ENCODE peak calls at places on chromosome 5, in six cellular contexts. T is SK-N-SH, G is HCT116, H is H1, J is HepG2, S is GM12878. U is an unnamed sample.

GRCh38 chr5:28576022-28576421 is 1537.6 kb upstream of the CDH9 start:
- DNase-seq in G (no peak), H (no peak), S (no peak), T (no peak), J (peak; percentile 5), U (peak; percentile 68)

GRCh38 chr5:63687854-63688253 is 274.4 kb downstream of the HTR1A start:
- DNase-seq in G (no peak), H (no peak), J (no peak), T (no peak), S (no peak), U (no peak)

GRCh38 chr5:142156839-142157463 is 48.4 kb downstream of the NDFIP1 start:
- DNase-seq in H (no peak), J (no peak), G (no peak), T (no peak), S (no peak), U (no peak)

GRCh38 chr5:1874820-1875219 is 7.9 kb downstream of the IRX4 start:
- DNase-seq in T (no peak), J (no peak), G (no peak), H (no peak), S (no peak), U (no peak)

GRCh38 chr5:143234162-143234842 is 169.2 kb downstream of the NR3C1 start:
- DNase-seq in J (peak; percentile 72), G (no peak), T (no peak), H (no peak), S (no peak), U (no peak)

GRCh38 chr5:1007681-1008450 is 736 bp upstream of the NKD2 start:
- DNase-seq in H (peak; percentile 44), J (no peak), G (no peak), S (no peak), T (no peak), U (no peak)

GRCh38 chr5:73596705-73597328 is 29.2 kb upstream of the ARHGEF28 start:
- DNase-seq in J (peak; percentile 60), H (peak; percentile 57), T (peak; percentile 16), G (peak; percentile 56), S (no peak), U (no peak)

GRCh38 chr5:113321266-113321665 is 113.5 kb downstream of the TSSK1B start:
- DNase-seq in J (no peak), S (no peak), H (no peak), T (no peak), G (no peak), U (no peak)

GRCh38 chr5:34570721-34571379 is 85.3 kb upstream of the RAI14 start:
- DNase-seq in S (no peak), T (no peak), J (no peak), G (no peak), H (no peak), U (no peak)

GRCh38 chr5:100406640-100407039 is 128.5 kb upstream of the FAM174A start:
- DNase-seq in H (no peak), G (no peak), T (no peak), S (no peak), J (no peak), U (no peak)

GRCh38 chr5:4374866-4375265 is 765.3 kb upstream of the ADAMTS16 start:
- DNase-seq in J (no peak), T (no peak), S (no peak), H (no peak), G (no peak), U (no peak)

GRCh38 chr5:54103871-54104270 is 206.5 kb downstream of the ARL15 start:
- DNase-seq in H (no peak), S (no peak), T (no peak), J (no peak), G (no peak), U (no peak)

GRCh38 chr5:38451372-38451735 is 105.1 kb downstream of the LIFR start:
- DNase-seq in G (no peak), J (no peak), S (no peak), T (no peak), H (peak; percentile 28), U (no peak)

GRCh38 chr5:55440188-55440646 is 94.5 kb downstream of the PLPP1 start:
- DNase-seq in H (no peak), J (no peak), T (peak; percentile 30), G (no peak), S (no peak), U (no peak)

GRCh38 chr5:174505621-174506020 is 218.8 kb upstream of the MSX2 start:
- DNase-seq in J (no peak), T (no peak), G (no peak), H (no peak), S (no peak), U (no peak)

GRCh38 chr5:33433303-33434255 is 7.2 kb upstream of the TARS1 start:
- DNase-seq in G (no peak), S (no peak), T (no peak), H (no peak), J (no peak), U (no peak)

GRCh38 chr5:41869150-41869738 is 981 bp downstream of the OXCT1 start:
- DNase-seq in T (peak; percentile 69), G (no peak), S (no peak), J (no peak), H (no peak), U (no peak)

GRCh38 chr5:32928761-32929160 is 217.6 kb downstream of the NPR3 start:
- DNase-seq in T (no peak), S (no peak), J (no peak), G (no peak), H (no peak), U (no peak)

GRCh38 chr5:166164211-166164610 is 2127.2 kb upstream of the WWC1 start:
- DNase-seq in S (no peak), G (no peak), J (no peak), H (no peak), T (no peak), U (no peak)

GRCh38 chr5:166166071-166166470 is 2125.4 kb upstream of the WWC1 start:
- DNase-seq in H (no peak), S (no peak), G (no peak), T (no peak), J (no peak), U (no peak)

GRCh38 chr5:166165600-166165999 is 2125.8 kb upstream of the WWC1 start:
- DNase-seq in T (no peak), J (no peak), H (no peak), G (no peak), S (no peak), U (peak; percentile 39)
- TF ChIP-seq JUND in T (no peak), J (no peak), H (no peak), G (no peak), S (no peak), U (no peak)

GRCh38 chr5:7565559-7565958 is 169.6 kb downstream of the ADCY2 start:
- DNase-seq in T (no peak), S (no peak), J (no peak), H (no peak), G (no peak), U (no peak)
- TF ChIP-seq JUND in T (no peak), S (no peak), J (no peak), H (no peak), G (no peak), U (no peak)

GRCh38 chr5:80688648-80689420 is 34.1 kb upstream of the DHFR start:
- DNase-seq in G (no peak), H (no peak), S (no peak), T (no peak), J (no peak), U (no peak)

GRCh38 chr5:80686757-80687156 is 32.0 kb upstream of the DHFR start:
- DNase-seq in J (peak; percentile 6), T (no peak), G (peak; percentile 2), S (no peak), H (no peak), U (no peak)

DNA sequence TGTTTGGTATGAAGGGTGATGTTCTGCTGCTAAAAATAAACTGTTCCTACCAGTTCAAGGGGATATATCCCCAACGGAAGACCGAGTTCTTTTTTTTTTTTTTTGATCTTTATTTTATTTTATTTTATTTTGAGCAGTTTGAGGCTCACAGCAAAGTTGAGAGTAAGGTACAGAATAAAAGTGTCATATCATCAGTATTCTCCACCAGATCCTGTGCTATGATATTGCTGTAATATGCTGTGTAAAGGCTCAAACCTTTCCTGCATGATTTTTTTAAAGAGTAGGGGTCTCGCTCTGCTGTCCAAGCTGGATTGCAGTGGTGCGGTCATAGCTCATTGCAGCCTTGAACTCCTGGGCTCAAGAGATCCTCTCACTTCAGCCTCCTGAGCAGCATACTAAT is 34.8 kb upstream of the DHFR start:
- DNase-seq in H (no peak), G (no peak), J (no peak), S (no peak), T (no peak), U (no peak)
- TF ChIP-seq JUND in H (no peak), G (no peak), J (no peak), S (no peak), T (no peak), U (no peak)

DNA sequence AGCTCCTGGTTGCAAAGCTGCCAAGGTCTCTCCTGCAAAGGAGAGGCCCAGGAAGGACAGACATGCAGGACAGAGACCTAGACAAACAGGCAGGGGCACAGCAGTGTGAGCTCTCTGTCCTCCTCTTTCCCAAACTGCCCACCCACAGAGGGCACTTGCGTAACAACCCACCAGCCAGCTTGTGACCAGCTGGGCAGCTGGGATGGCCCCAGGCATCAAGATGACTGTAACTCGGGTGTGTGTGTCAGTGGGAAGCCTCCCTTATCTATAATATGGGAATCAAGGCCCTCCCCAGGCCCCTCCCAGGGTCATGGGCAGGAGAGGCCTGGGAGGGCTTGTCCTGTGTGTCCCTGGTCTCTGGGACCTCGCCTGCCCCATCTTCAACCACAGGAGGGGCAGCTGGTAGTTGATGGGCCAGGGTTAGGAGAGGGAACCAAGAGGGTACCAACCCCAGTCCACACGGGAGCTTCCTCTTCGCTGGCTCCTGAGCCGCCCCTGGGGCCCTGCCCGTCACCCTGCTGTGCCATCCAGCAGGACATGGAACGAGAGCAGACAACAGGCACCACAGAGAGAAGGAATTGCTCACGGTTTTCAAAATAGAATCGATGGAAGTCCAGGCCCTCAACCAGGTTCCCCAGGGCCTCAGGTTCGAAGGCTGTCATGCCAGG is 37.9 kb downstream of the SLC6A7 start:
- DNase-seq in S (no peak), G (no peak), J (no peak), T (peak; percentile 69), H (no peak), U (no peak)
- TF ChIP-seq JUND in S (no peak), G (no peak), J (no peak), T (no peak), H (no peak), U (no peak)

DNA sequence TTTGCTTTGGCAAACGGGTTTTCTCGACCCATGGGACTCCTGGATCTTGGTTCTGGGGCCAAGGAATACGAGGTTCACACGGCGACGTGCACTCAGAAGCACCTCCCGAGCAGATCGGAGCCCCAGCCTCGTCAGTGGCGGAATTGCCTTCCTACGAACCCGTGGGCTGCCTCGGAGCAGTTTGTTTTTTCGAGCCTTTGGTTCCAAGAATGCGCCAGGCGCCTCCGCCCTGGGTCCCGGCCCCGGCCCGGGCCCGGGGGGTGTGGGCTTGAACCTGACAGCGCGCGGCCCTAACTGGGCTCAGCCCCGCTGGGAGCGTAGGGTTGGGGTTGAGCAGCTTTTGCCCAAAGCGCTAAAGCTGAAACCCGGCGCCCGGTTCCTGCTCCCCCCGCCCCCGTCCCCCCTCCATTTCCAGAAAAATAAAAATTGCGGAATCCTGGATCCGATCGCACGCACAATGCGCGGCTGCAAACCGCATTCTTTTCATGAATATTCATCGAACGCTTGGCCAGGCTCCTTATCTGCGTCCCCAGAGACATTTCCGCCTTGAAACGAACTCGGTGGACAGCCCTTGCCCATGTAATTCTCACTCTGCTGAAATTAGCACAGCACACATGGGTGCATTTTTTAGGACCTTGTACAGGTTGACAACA is 1.0 kb downstream of the BASP1 start:
- DNase-seq in H (peak; percentile 62), G (no peak), S (no peak), T (peak; percentile 58), J (no peak), U (no peak)
- TF ChIP-seq JUND in H (no peak), G (no peak), S (no peak), T (no peak), J (no peak), U (no peak)

U was measured in T47D.